ENCODE peak calls at places on chromosomes 6 and 20, in eight cellular contexts. A, Q, I, S, O, C, W and L are unnamed samples.

GRCh38 chr20:41163821-41164220 is 26.5 kb downstream of the PLCG1 start:
- DNase-seq in A (no peak), Q (no peak), I (no peak), S (no peak), O (no peak), C (no peak), W (peak), L (no peak)

GRCh38 chr20:63957690-63958441 is 1.6 kb upstream of the UCKL1 start:
- DNase-seq in A (peak), Q (peak), I (peak), S (no peak), O (no peak), C (no peak), W (no peak), L (no peak)

GRCh38 chr20:61850457-61850856 is 215.2 kb downstream of the TAF4 start:
- DNase-seq in A (peak), Q (no peak), I (no peak), S (no peak), O (no peak), C (no peak), W (peak), L (no peak)

GRCh38 chr6:115441671-115442070 is 619.0 kb downstream of the FRK start:
- DNase-seq in A (no peak), Q (no peak), I (no peak), S (peak), O (no peak), C (no peak), W (no peak), L (no peak)

GRCh38 chr20:61848851-61849250 is 216.8 kb downstream of the TAF4 start:
- DNase-seq in A (no peak), Q (no peak), I (no peak), S (no peak), O (no peak), C (no peak), W (peak), L (no peak)

GRCh38 chr6:167290786-167291622 is at the start of gene UNC93A:
- DNase-seq in A (no peak), Q (no peak), I (no peak), S (no peak), O (no peak), C (no peak), W (no peak), L (no peak)

GRCh38 chr20:16609066-16609465 is 35.8 kb upstream of the KIF16B start:
- DNase-seq in A (no peak), Q (no peak), I (no peak), S (no peak), O (no peak), C (no peak), W (no peak), L (no peak)

GRCh38 chr6:79231101-79231500 is 3.4 kb downstream of the HMGN3 start:
- DNase-seq in A (no peak), Q (no peak), I (no peak), S (no peak), O (no peak), C (no peak), W (no peak), L (no peak)

GRCh38 chr20:38161412-38161774 is 3.7 kb downstream of the TGM2 start:
- DNase-seq in A (no peak), Q (no peak), I (no peak), S (no peak), O (no peak), C (no peak), W (no peak), L (no peak)

GRCh38 chr20:7712661-7713060 is 227.6 kb downstream of the HAO1 start:
- DNase-seq in A (no peak), Q (no peak), I (no peak), S (no peak), O (no peak), C (no peak), W (no peak), L (no peak)

GRCh38 chr6:168109171-168109570 is 30.2 kb upstream of the FRMD1 start:
- DNase-seq in A (no peak), Q (no peak), I (no peak), S (no peak), O (no peak), C (no peak), W (no peak), L (no peak)

GRCh38 chr6:105510746-105511145 is 107.9 kb upstream of the PREP start:
- DNase-seq in A (peak), Q (no peak), I (no peak), S (peak), O (no peak), C (peak), W (no peak), L (peak)

GRCh38 chr20:1800180-1800579 is 95.0 kb upstream of the SIRPA start:
- DNase-seq in A (no peak), Q (no peak), I (no peak), S (no peak), O (no peak), C (no peak), W (no peak), L (no peak)

GRCh38 chr20:3621111-3621510 is 42.1 kb downstream of the GFRA4 start:
- DNase-seq in A (no peak), Q (no peak), I (no peak), S (no peak), O (no peak), C (no peak), W (no peak), L (no peak)

GRCh38 chr20:44125332-44126127 is 61.5 kb downstream of the JPH2 start:
- DNase-seq in A (no peak), Q (no peak), I (no peak), S (no peak), O (no peak), C (no peak), W (no peak), L (no peak)

GRCh38 chr20:50027611-50028105 is 44.9 kb downstream of the SNAI1 start:
- DNase-seq in A (peak), Q (no peak), I (no peak), S (peak), O (no peak), C (peak), W (peak), L (peak)

GRCh38 chr20:17680128-17680835 is 1.8 kb downstream of the RRBP1 start:
- DNase-seq in A (peak), Q (no peak), I (no peak), S (peak), O (peak), C (peak), W (peak), L (peak)

GRCh38 chr6:163187606-163188005 is 226.9 kb upstream of the QKI start:
- DNase-seq in A (no peak), Q (no peak), I (no peak), S (no peak), O (no peak), C (no peak), W (no peak), L (no peak)

GRCh38 chr6:110543106-110543505 is 66.7 kb upstream of the SLC22A16 start:
- DNase-seq in A (no peak), Q (no peak), I (peak), S (no peak), O (no peak), C (no peak), W (no peak), L (no peak)

GRCh38 chr6:128068110-128068460 is 167.2 kb upstream of the THEMIS start:
- DNase-seq in A (no peak), Q (no peak), I (no peak), S (no peak), O (no peak), C (no peak), W (no peak), L (no peak)

GRCh38 chr6:31702819-31703716 is at the start of gene ABHD16A:
- DNase-seq in A (peak), Q (peak), I (peak), S (peak), O (peak), C (peak), W (peak), L (peak)

GRCh38 chr6:138986578-138986977 is 1.5 kb downstream of the REPS1 start:
- DNase-seq in A (peak), Q (no peak), I (no peak), S (no peak), O (no peak), C (peak), W (no peak), L (peak)

GRCh38 chr20:51738877-51739447 is 29.2 kb downstream of the ATP9A start:
- DNase-seq in A (no peak), Q (no peak), I (no peak), S (no peak), O (no peak), C (no peak), W (no peak), L (no peak)

GRCh38 chr20:8161262-8162071 is 29.4 kb downstream of the PLCB1 start:
- DNase-seq in A (peak), Q (no peak), I (no peak), S (no peak), O (peak), C (no peak), W (no peak), L (no peak)

GRCh38 chr20:49851234-49851755 is 38.7 kb downstream of the SLC9A8 start:
- DNase-seq in A (no peak), Q (no peak), I (no peak), S (no peak), O (no peak), C (no peak), W (no peak), L (no peak)

GRCh38 chr20:4897600-4897999 is 103.7 kb downstream of the SLC23A2 start:
- DNase-seq in A (no peak), Q (no peak), I (no peak), S (no peak), O (no peak), C (no peak), W (no peak), L (no peak)

GRCh38 chr20:18628330-18628941 is 40.6 kb downstream of the DTD1 start:
- DNase-seq in A (peak), Q (peak), I (no peak), S (no peak), O (no peak), C (no peak), W (no peak), L (no peak)

GRCh38 chr6:72040106-72040505 is 153.8 kb downstream of the RIMS1 start:
- DNase-seq in A (no peak), Q (no peak), I (no peak), S (no peak), O (no peak), C (no peak), W (no peak), L (peak)

GRCh38 chr6:85452441-85452881 is 2.6 kb downstream of the NT5E start:
- DNase-seq in A (peak), Q (no peak), I (no peak), S (peak), O (no peak), C (peak), W (no peak), L (peak)